ENCODE peak calls at places on chromosomes 3 and 15, in six cellular contexts. L, F, O, H, P and D are unnamed samples.

GRCh38 chr15:63439536-63440264 is 58.1 kb upstream of the CA12 start:
- DNase-seq in O (no peak), F (no peak), H (no peak), L (no peak), P (no peak), D (no peak)

GRCh38 chr3:39317571-39318169 is 11.8 kb upstream of the CCR8 start:
- DNase-seq in L (no peak), O (no peak), F (peak), H (no peak), P (no peak), D (no peak)

GRCh38 chr15:68410466-68411200 is 21.3 kb downstream of the ITGA11 start:
- DNase-seq in O (no peak), F (no peak), H (no peak), L (peak), P (no peak), D (no peak)

GRCh38 chr3:159128628-159129027 is 326.8 kb downstream of the MFSD1 start:
- DNase-seq in P (no peak), F (peak), O (no peak), L (no peak), H (no peak), D (peak)

GRCh38 chr3:14507345-14507741 is 32.8 kb downstream of the GRIP2 start:
- DNase-seq in L (no peak), O (no peak), H (no peak), F (no peak), P (no peak), D (no peak)

GRCh38 chr3:50327943-50328691 is at the start of gene TUSC2:
- DNase-seq in H (peak), L (peak), F (peak), O (peak), P (peak), D (peak)

GRCh38 chr15:73927003-73927475 is 777 bp downstream of the LOXL1 start:
- DNase-seq in L (peak), F (no peak), P (peak), O (no peak), H (peak), D (no peak)

GRCh38 chr3:73100734-73101550 is 39.5 kb downstream of the EBLN2 start:
- DNase-seq in O (peak), F (peak), H (peak), P (peak), L (peak), D (peak)

GRCh38 chr15:96342611-96343528 is 12.4 kb downstream of the NR2F2 start:
- DNase-seq in L (no peak), F (peak), O (no peak), P (no peak), H (no peak), D (no peak)